ENCODE peak calls at places on chromosomes 7 and 10, in ten cellular contexts. C, V, Y, H, Z, B, Q, U, A and X are unnamed samples.

GRCh38 chr7:112462236-112462635 is 12.0 kb downstream of the IFRD1 start:
- DNase-seq in B (no peak), V (peak), U (no peak), A (no peak), C (peak), Y (no peak), Z (no peak), H (no peak), Q (no peak), X (no peak)

GRCh38 chr10:128859738-128860386 is 607.2 kb upstream of the MGMT start:
- DNase-seq in H (no peak), C (no peak), A (no peak), V (peak), Y (peak), Q (peak), Z (no peak), B (no peak), U (no peak), X (no peak)

GRCh38 chr7:2956526-2957368 is 86.9 kb downstream of the CARD11 start:
- DNase-seq in H (peak), Z (no peak), A (peak), B (no peak), Q (no peak), Y (peak), C (peak), V (peak), U (no peak), X (no peak)

GRCh38 chr7:2248984-2249694 is 7.1 kb downstream of the NUDT1 start:
- DNase-seq in H (peak), A (peak), Y (peak), V (peak), U (peak), Q (no peak), C (peak), B (peak), Z (peak), X (peak)

GRCh38 chr10:14801693-14802092 is 27.0 kb upstream of the FAM107B start:
- DNase-seq in B (no peak), A (no peak), U (no peak), Z (no peak), C (no peak), Y (no peak), V (no peak), Q (no peak), H (no peak), X (no peak)

GRCh38 chr10:59358576-59358975 is 3.8 kb downstream of the FAM13C start:
- DNase-seq in B (no peak), Z (no peak), Q (no peak), A (no peak), H (no peak), C (no peak), U (no peak), V (no peak), Y (no peak), X (no peak)

GRCh38 chr7:115198143-115198542 is 276.2 kb downstream of the MDFIC start:
- DNase-seq in A (no peak), Z (no peak), C (peak), U (no peak), Y (no peak), H (peak), B (no peak), V (peak), Q (no peak), X (no peak)

GRCh38 chr7:148782757-148783456 is 84.2 kb downstream of the CUL1 start:
- DNase-seq in C (no peak), Z (no peak), U (no peak), Y (no peak), B (no peak), A (no peak), H (no peak), V (no peak), Q (no peak), X (no peak)

GRCh38 chr10:75294518-75294865 is 58.7 kb upstream of the COMTD1 start:
- DNase-seq in Q (no peak), V (no peak), A (no peak), B (peak), Y (no peak), C (no peak), U (no peak), H (no peak), Z (no peak), X (peak)

GRCh38 chr7:152313879-152314604 is 121.8 kb downstream of the KMT2C start:
- DNase-seq in V (peak), Q (peak), Z (peak), H (peak), B (no peak), C (peak), Y (peak), U (peak), A (no peak), X (no peak)

GRCh38 chr10:57696641-57697040 is 571.1 kb downstream of the IPMK start:
- DNase-seq in U (peak), Q (peak), Z (peak), H (peak), V (peak), Y (peak), B (no peak), A (no peak), C (peak), X (no peak)

GRCh38 chr7:155471728-155472127 is 13.8 kb downstream of the EN2 start:
- DNase-seq in Y (no peak), Q (no peak), H (no peak), B (no peak), U (no peak), A (no peak), V (no peak), C (no peak), Z (no peak), X (no peak)

GRCh38 chr10:114271014-114271778 is 32.1 kb downstream of the VWA2 start:
- DNase-seq in V (peak), Q (no peak), U (no peak), C (no peak), A (peak), Y (no peak), Z (no peak), H (peak), B (no peak), X (no peak)

GRCh38 chr7:14761506-14762296 is 140.8 kb downstream of the DGKB start:
- DNase-seq in B (no peak), H (peak), A (no peak), Z (peak), Y (no peak), U (peak), V (peak), Q (no peak), C (peak), X (peak)

GRCh38 chr10:6912929-6913328 is 332.9 kb upstream of the PRKCQ start:
- DNase-seq in H (no peak), U (no peak), Z (no peak), Y (no peak), Q (no peak), A (no peak), C (no peak), V (no peak), B (no peak), X (no peak)

GRCh38 chr7:96388620-96389383 is 66.9 kb upstream of the SLC25A13 start:
- DNase-seq in H (peak), Z (peak), U (peak), V (peak), Q (peak), A (no peak), B (no peak), Y (no peak), C (peak), X (no peak)

GRCh38 chr7:77258014-77258413 is 58.4 kb upstream of the FGL2 start:
- DNase-seq in Q (no peak), U (no peak), Z (peak), A (no peak), B (no peak), C (no peak), H (no peak), Y (no peak), V (no peak), X (no peak)

GRCh38 chr7:155226261-155227003 is 71.2 kb upstream of the INSIG1 start:
- DNase-seq in Z (peak), Y (no peak), V (no peak), H (no peak), B (no peak), C (no peak), U (no peak), A (no peak), Q (no peak), X (peak)

GRCh38 chr7:141208539-141208938 is 134.7 kb downstream of the TMEM178B start:
- DNase-seq in C (no peak), B (no peak), U (no peak), H (no peak), Y (no peak), Z (no peak), V (no peak), A (no peak), Q (no peak), X (no peak)

GRCh38 chr10:69703766-69704191 is 73.7 kb downstream of the FAM241B start:
- DNase-seq in A (no peak), H (peak), Q (no peak), V (peak), B (no peak), C (peak), Z (no peak), U (peak), Y (no peak), X (no peak)

GRCh38 chr10:60464659-60465058 is 75.0 kb upstream of the ANK3 start:
- DNase-seq in V (peak), Z (no peak), Y (no peak), A (no peak), B (no peak), H (no peak), C (no peak), Q (no peak), U (no peak), X (no peak)

GRCh38 chr10:23980054-23980453 is 228.9 kb upstream of the KIAA1217 start:
- DNase-seq in Y (no peak), A (no peak), V (no peak), H (no peak), Z (peak), U (no peak), B (no peak), C (no peak), Q (no peak), X (no peak)

GRCh38 chr10:47186941-47187340 is 113.1 kb upstream of the GDF10 start:
- DNase-seq in Q (no peak), H (no peak), C (no peak), B (no peak), V (no peak), Y (no peak), Z (no peak), A (no peak), U (no peak), X (no peak)

GRCh38 chr7:40826419-40827216 is 691.8 kb downstream of the SUGCT start:
- DNase-seq in Q (no peak), V (no peak), Z (peak), H (no peak), A (no peak), B (no peak), U (no peak), C (peak), Y (no peak), X (no peak)

GRCh38 chr7:120856621-120857352 is 1.2 kb downstream of the TSPAN12 start:
- DNase-seq in Q (no peak), B (peak), H (no peak), A (no peak), C (peak), U (no peak), Y (peak), V (peak), Z (peak), X (peak)

GRCh38 chr10:113420733-113421200 is 132.1 kb upstream of the HABP2 start:
- DNase-seq in C (no peak), Y (no peak), A (no peak), B (no peak), Z (no peak), Q (no peak), V (peak), U (no peak), H (no peak), X (no peak)

GRCh38 chr10:131280101-131280500 is 31.4 kb downstream of the TCERG1L start:
- DNase-seq in C (no peak), Y (no peak), Z (no peak), U (no peak), A (no peak), V (no peak), Q (no peak), H (no peak), B (no peak), X (no peak)

GRCh38 chr7:13581097-13581496 is 408.4 kb downstream of the ETV1 start:
- DNase-seq in V (no peak), B (no peak), H (no peak), Y (no peak), A (no peak), Q (no peak), U (no peak), C (no peak), Z (no peak), X (no peak)

DNA sequence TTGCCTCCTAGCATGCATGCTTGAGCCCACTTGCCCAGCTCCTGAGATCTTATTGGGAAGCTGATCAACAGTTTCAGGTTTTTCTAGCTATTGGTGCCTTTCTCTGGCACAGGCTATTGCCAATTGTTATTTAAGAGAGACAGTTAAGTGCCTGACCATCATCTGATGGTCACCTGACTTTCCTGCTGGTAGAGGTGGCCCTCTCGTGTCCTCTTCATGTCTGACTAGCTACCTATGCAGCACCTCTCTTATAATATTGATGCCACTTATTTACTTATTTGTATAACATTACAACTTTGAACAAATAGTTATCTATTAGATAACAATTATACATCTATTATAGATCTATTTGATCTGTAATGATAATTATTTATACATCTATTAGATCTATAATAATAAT is 205.9 kb upstream of the SEMA3D start:
- DNase-seq in A (no peak), B (no peak), V (no peak), Y (no peak), H (no peak), C (no peak), Z (no peak), Q (no peak), U (no peak), X (no peak)
- TF ChIP-seq CTCF in A (no peak), B (no peak), V (no peak), Y (no peak), H (no peak), C (no peak), Z (no peak), Q (no peak), U (no peak), X (no peak)

GRCh38 chr10:119775529-119775928 is 49.7 kb downstream of the INPP5F start:
- DNase-seq in Z (peak), H (no peak), B (no peak), Q (no peak), C (no peak), A (no peak), V (no peak), Y (no peak), U (no peak), X (no peak)

GRCh38 chr10:119772347-119772746 is 46.5 kb downstream of the INPP5F start:
- DNase-seq in H (no peak), Y (no peak), U (no peak), B (no peak), Q (no peak), C (no peak), Z (peak), A (no peak), V (no peak), X (no peak)

GRCh38 chr10:119770928-119771327 is 45.1 kb downstream of the INPP5F start:
- DNase-seq in Y (no peak), V (no peak), U (no peak), Z (no peak), A (no peak), C (no peak), B (no peak), H (no peak), Q (no peak), X (no peak)

GRCh38 chr10:119768455-119769094 is 42.7 kb downstream of the INPP5F start:
- DNase-seq in Z (peak), A (no peak), Q (no peak), B (no peak), C (no peak), H (no peak), Y (no peak), U (no peak), V (no peak), X (no peak)

GRCh38 chr10:119769886-119770285 is 44.0 kb downstream of the INPP5F start:
- DNase-seq in A (no peak), Z (peak), C (peak), Y (no peak), V (peak), B (no peak), Q (no peak), H (no peak), U (peak), X (no peak)
- H3K4me3 ChIP-seq in A (no peak), Z (no peak), C (no peak), Y (no peak), V (no peak), B (no peak), Q (no peak), H (no peak), U (no peak), X (no peak)

DNA sequence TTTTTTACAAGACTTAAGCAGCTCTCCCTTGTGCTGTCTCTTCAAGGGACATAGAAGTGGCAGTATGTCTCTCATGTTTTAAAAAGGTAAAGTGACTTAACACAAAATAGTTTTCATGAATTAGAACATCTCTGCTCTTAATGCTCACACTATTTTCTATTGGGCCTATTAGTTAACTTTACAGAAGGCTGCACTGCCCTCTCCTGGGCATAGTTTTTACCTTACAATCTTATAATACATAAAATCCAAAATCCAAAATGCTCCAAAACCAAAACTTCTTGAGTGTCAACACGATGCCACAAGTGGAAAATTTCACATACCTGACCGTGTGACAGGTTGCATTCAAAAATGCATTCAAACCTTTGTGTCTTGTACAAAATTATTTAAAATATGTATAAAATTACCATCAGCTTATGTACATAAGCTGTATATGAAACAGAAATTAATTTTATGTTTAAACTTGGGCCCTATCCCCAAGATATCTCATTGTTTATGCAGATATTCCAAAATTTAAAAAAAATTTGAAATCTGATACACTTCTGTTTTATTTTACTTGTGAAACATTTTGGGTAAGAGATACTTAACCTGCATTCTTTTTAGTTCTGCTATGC is 25.8 kb downstream of the TES start:
- DNase-seq in Y (peak), V (peak), A (no peak), B (no peak), Z (peak), U (no peak), H (no peak), C (peak), Q (no peak), X (no peak)
- TF ChIP-seq CTCF in Y (peak), V (peak), A (peak), B (peak), Z (peak), U (peak), H (peak), C (peak), Q (peak), X (peak)

GRCh38 chr10:97851341-97852001 is 1.8 kb downstream of the GOLGA7B start:
- DNase-seq in C (no peak), Q (no peak), Z (peak), H (no peak), Y (no peak), U (no peak), V (no peak), B (peak), A (no peak), X (no peak)

GRCh38 chr10:97849101-97849490 is 547 bp upstream of the GOLGA7B start:
- DNase-seq in V (peak), U (no peak), A (no peak), H (no peak), Y (no peak), B (no peak), Q (no peak), Z (peak), C (no peak), X (no peak)

GRCh38 chr10:97849491-97850402 is at the start of gene GOLGA7B:
- DNase-seq in H (no peak), Z (peak), V (peak), B (peak), Y (peak), A (no peak), U (no peak), C (no peak), Q (no peak), X (peak)

GRCh38 chr10:97852277-97852676 is 2.6 kb downstream of the GOLGA7B start:
- DNase-seq in Q (no peak), H (no peak), A (no peak), U (no peak), Z (peak), C (no peak), Y (no peak), B (no peak), V (no peak), X (no peak)

GRCh38 chr10:97850446-97850845 is 803 bp downstream of the GOLGA7B start:
- DNase-seq in C (no peak), A (no peak), V (no peak), H (no peak), Z (peak), U (no peak), Q (no peak), Y (no peak), B (no peak), X (no peak)
- H3K4me3 ChIP-seq in C (no peak), A (peak), V (no peak), H (no peak), Z (no peak), U (no peak), Q (no peak), Y (peak), B (peak), X (peak)